ENCODE peak calls at places on chromosome 15, in four cellular contexts. H, C, G and N are unnamed samples.

GRCh38 chr15:47887181-47887580 is 169.9 kb downstream of the SEMA6D start:
- DNase-seq in H (no peak), C (no peak), G (no peak), N (no peak)

GRCh38 chr15:69869291-69869690 is 228.4 kb downstream of the TLE3 start:
- DNase-seq in H (no peak), C (no peak), G (no peak), N (no peak)

GRCh38 chr15:99738047-99738847 is 5.0 kb upstream of the LYSMD4 start:
- DNase-seq in H (no peak), C (no peak), G (no peak), N (no peak)

GRCh38 chr15:78767331-78767951 is 43.8 kb downstream of the ADAMTS7 start:
- DNase-seq in H (no peak), C (no peak), G (no peak), N (no peak)

GRCh38 chr15:89631902-89632264 is 23.4 kb downstream of the KIF7 start:
- DNase-seq in H (no peak), C (no peak), G (no peak), N (no peak)

GRCh38 chr15:59062985-59063384 is 42.0 kb upstream of the CCNB2 start:
- DNase-seq in H (no peak), C (no peak), G (no peak), N (no peak)

GRCh38 chr15:42107483-42107882 is 13.1 kb upstream of the PLA2G4D start:
- DNase-seq in H (no peak), C (peak; percentile 5), G (no peak), N (no peak)

GRCh38 chr15:43096411-43096810 is 9.4 kb downstream of the UBR1 start:
- DNase-seq in H (no peak), C (no peak), G (no peak), N (no peak)

GRCh38 chr15:70855764-70856163 is 1.8 kb upstream of the LARP6 start:
- DNase-seq in H (no peak), C (no peak), G (no peak), N (no peak)

GRCh38 chr15:61459785-61460707 is 230.9 kb upstream of the RORA start:
- DNase-seq in H (no peak), C (peak; percentile 33), G (no peak), N (peak; percentile 10)

GRCh38 chr15:99997112-99997651 is 263.9 kb upstream of the LYSMD4 start:
- DNase-seq in H (no peak), C (no peak), G (no peak), N (no peak)

GRCh38 chr15:27582741-27583400 is 516.2 kb downstream of the OCA2 start:
- DNase-seq in H (no peak), C (peak; percentile 80), G (no peak), N (no peak)

GRCh38 chr15:49895337-49896223 is 223.5 kb downstream of the ATP8B4 start:
- DNase-seq in H (no peak), C (peak; percentile 92), G (peak; percentile 11), N (peak; percentile 27)

GRCh38 chr15:95302206-95302605 is 1028.3 kb upstream of the NR2F2 start:
- DNase-seq in H (no peak), C (no peak), G (peak; percentile 79), N (no peak)

GRCh38 chr15:100001405-100001804 is 268.2 kb upstream of the LYSMD4 start:
- DNase-seq in H (no peak), C (peak; percentile 20), G (no peak), N (no peak)

GRCh38 chr15:85380860-85381535 is 595 bp downstream of the AKAP13 start:
- DNase-seq in H (peak; percentile 64), C (peak; percentile 39), G (no peak), N (no peak)

GRCh38 chr15:43930079-43930478 is 103.3 kb downstream of the WDR76 start:
- DNase-seq in H (no peak), C (peak; percentile 51), G (peak; percentile 93), N (no peak)

GRCh38 chr15:69825941-69826817 is 271.5 kb downstream of the TLE3 start:
- DNase-seq in H (no peak), C (no peak), G (peak; percentile 80), N (no peak)

GRCh38 chr15:23869391-23869790 is 182.3 kb upstream of the NDN start:
- DNase-seq in H (peak; percentile 43), C (peak; percentile 12), G (peak; percentile 90), N (no peak)

GRCh38 chr15:49962044-49962602 is 156.9 kb downstream of the ATP8B4 start:
- DNase-seq in H (no peak), C (peak; percentile 11), G (no peak), N (no peak)

GRCh38 chr15:63939531-63940130 is 105.9 kb upstream of the HERC1 start:
- DNase-seq in H (peak; percentile 51), C (peak; percentile 81), G (peak; percentile 23), N (peak; percentile 38)

GRCh38 chr15:94305133-94305532 is 73.8 kb downstream of the MCTP2 start:
- DNase-seq in H (no peak), C (peak; percentile 24), G (no peak), N (no peak)

GRCh38 chr15:76107169-76107568 is 47.4 kb downstream of the TMEM266 start:
- DNase-seq in H (no peak), C (peak; percentile 16), G (no peak), N (no peak)

GRCh38 chr15:96428742-96429141 is 98.2 kb downstream of the NR2F2 start:
- DNase-seq in H (no peak), C (peak; percentile 95), G (peak; percentile 34), N (peak; percentile 21)

GRCh38 chr15:48759921-48760320 is 50.9 kb downstream of the CEP152 start:
- DNase-seq in H (no peak), C (no peak), G (peak; percentile 90), N (no peak)

GRCh38 chr15:54374184-54374947 is 396.1 kb downstream of the UNC13C start:
- DNase-seq in H (no peak), C (no peak), G (peak; percentile 1), N (no peak)

GRCh38 chr15:67836955-67837354 is 2.9 kb downstream of the RNU6-1 start:
- DNase-seq in H (no peak), C (no peak), G (no peak), N (no peak)

GRCh38 chr15:39253552-39253951 is 327.3 kb upstream of the THBS1 start:
- DNase-seq in H (no peak), C (no peak), G (no peak), N (no peak)

GRCh38 chr15:90660195-90660995 is 56.8 kb upstream of the BLM start:
- DNase-seq in H (no peak), C (peak; percentile 88), G (peak; percentile 78), N (peak; percentile 58)

GRCh38 chr15:72916939-72917338 is 133.4 kb upstream of the ADPGK start:
- DNase-seq in H (no peak), C (peak; percentile 73), G (no peak), N (no peak)

GRCh38 chr15:87639305-87640011 is 617.1 kb downstream of the NTRK3 start:
- DNase-seq in H (no peak), C (peak; percentile 39), G (peak; percentile 68), N (no peak)

GRCh38 chr15:36645106-36645505 is 65.7 kb downstream of the CDIN1 start:
- DNase-seq in H (no peak), C (no peak), G (no peak), N (no peak)

GRCh38 chr15:36643551-36643950 is 64.1 kb downstream of the CDIN1 start:
- DNase-seq in H (no peak), C (peak; percentile 74), G (peak; percentile 72), N (no peak)

GRCh38 chr15:36642311-36642710 is 62.9 kb downstream of the CDIN1 start:
- DNase-seq in H (no peak), C (no peak), G (no peak), N (no peak)

GRCh38 chr15:36644156-36644896 is 64.9 kb downstream of the CDIN1 start:
- DNase-seq in H (no peak), C (peak; percentile 25), G (no peak), N (no peak)
- H3K27ac ChIP-seq in H (no peak overlapping the region), C (no peak overlapping the region), G (no peak overlapping the region), N (no peak overlapping the region)

DNA sequence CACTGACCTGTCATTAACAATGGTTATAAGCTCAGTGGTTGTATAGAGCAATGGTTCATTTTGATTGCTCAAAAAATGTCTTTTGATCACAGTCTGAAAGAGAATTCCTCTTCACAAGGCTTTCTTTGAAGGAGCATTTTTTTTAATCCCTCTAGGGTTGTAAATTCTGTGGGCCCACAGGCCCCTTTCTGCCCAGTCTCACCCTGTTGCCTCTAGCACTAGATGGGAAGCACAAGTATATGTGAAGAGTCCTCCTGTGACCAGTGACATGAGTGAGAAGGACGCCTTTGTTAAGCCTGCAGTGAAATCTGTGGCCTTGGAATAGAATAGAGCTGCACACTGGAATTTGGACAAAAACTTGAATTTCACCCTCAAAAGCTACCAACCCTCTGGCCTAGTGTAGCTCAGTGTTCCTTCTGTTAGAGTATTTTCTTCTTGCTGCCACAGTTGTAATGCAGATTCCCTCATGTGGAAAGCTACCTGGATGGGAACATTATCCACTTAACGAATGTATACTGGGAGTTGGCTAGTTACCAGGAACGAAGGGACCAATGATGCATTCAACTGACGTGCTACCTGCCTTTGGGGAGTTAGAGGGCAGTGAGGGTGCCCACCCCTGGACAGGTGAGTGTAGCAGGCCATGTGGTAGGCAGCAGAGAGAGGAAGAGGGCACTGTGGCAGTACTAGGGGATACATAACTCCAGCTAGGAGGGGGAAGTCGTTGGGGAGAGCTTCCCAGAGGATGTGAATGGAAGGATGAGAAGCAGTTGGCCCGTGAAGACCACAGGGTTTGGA is 28.3 kb upstream of the RYR3 start:
- DNase-seq in H (no peak), C (no peak), G (no peak), N (no peak)
- H3K4me3 ChIP-seq in H (no peak overlapping the region), C (no peak overlapping the region), G (no peak overlapping the region), N (no peak overlapping the region)

DNA sequence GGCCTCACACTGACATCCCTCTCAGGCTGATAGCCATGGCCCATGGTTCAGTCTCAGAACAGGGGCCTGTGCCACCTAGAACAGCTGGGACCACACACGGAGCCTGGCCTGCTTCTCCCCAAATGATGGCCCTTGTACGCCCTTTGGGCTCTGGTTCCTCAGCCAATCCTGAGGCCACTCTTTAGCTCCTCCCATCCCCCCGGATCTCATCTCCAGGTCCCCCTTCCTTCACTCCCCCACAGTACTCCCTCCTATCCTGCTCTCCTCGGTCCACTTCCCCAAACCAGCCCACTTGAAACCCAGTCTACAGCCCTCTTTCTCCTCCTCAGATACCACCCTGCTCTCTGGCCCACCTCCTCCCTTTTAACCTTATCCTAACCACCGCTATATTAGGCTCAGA is 17.8 kb upstream of the ZFYVE19 start:
- DNase-seq in H (no peak), C (no peak), G (no peak), N (no peak)
- H3K4me1 ChIP-seq in H (peaks cover 13% of the 10 kb centered on the region), C (peaks cover 11% of the 10 kb centered on the region), G (peaks cover 21% of the 10 kb centered on the region), N (peaks cover 28% of the 10 kb centered on the region)

GRCh38 chr15:62901916-62902554 is 140.5 kb upstream of the TPM1 start:
- DNase-seq in H (no peak), C (no peak), G (peak; percentile 61), N (no peak)
- H3K27ac ChIP-seq in H (no peak overlapping the region), C (no peak overlapping the region), G (no peak overlapping the region), N (no peak overlapping the region)